ENCODE peak calls at places on chromosomes 6 and 20, in ten cellular contexts. One of them, this sample, is unnamed.

GRCh38 chr6:41560440-41561192 is 14.4 kb downstream of the FOXP4 start:
- DNase-seq in heart left ventricle: peak
- DNase-seq in NCI-H2171: no peak
- DNase-seq in stimulated activated CD8-positive, alpha-beta memory T cell treated with anti-CD3 and anti-CD28 coated beads, Interleukin-4, amount 100 ng/mL, for 4 hours: peak
- DNase-seq in MCF 10A: no peak
- DNase-seq in anterior cingulate cortex: no peak
- DNase-seq in SJSA1: no peak
- DNase-seq in sigmoid colon: peak
- DNase-seq in HEK293T: no peak
- DNase-seq in fibroblast of the aortic adventitia: peak
- DNase-seq in this sample: peak

GRCh38 chr20:62558779-62559178 is 83.0 kb upstream of the GATA5 start:
- DNase-seq in fibroblast of the aortic adventitia: no peak
- DNase-seq in MCF 10A: no peak
- DNase-seq in sigmoid colon: peak
- DNase-seq in NCI-H2171: no peak
- DNase-seq in stimulated activated CD8-positive, alpha-beta memory T cell treated with anti-CD3 and anti-CD28 coated beads, Interleukin-4, amount 100 ng/mL, for 4 hours: no peak
- DNase-seq in SJSA1: no peak
- DNase-seq in HEK293T: no peak
- DNase-seq in anterior cingulate cortex: no peak
- DNase-seq in heart left ventricle: peak
- DNase-seq in this sample: no peak

GRCh38 chr6:43243649-43244321 is 504 bp downstream of the TTBK1 start:
- DNase-seq in MCF 10A: no peak
- DNase-seq in stimulated activated CD8-positive, alpha-beta memory T cell treated with anti-CD3 and anti-CD28 coated beads, Interleukin-4, amount 100 ng/mL, for 4 hours: no peak
- DNase-seq in anterior cingulate cortex: no peak
- DNase-seq in heart left ventricle: no peak
- DNase-seq in SJSA1: no peak
- DNase-seq in HEK293T: no peak
- DNase-seq in sigmoid colon: no peak
- DNase-seq in NCI-H2171: no peak
- DNase-seq in fibroblast of the aortic adventitia: no peak
- DNase-seq in this sample: no peak

GRCh38 chr6:56370127-56370540 is 122.8 kb upstream of the COL21A1 start:
- DNase-seq in HEK293T: peak
- DNase-seq in stimulated activated CD8-positive, alpha-beta memory T cell treated with anti-CD3 and anti-CD28 coated beads, Interleukin-4, amount 100 ng/mL, for 4 hours: no peak
- DNase-seq in SJSA1: no peak
- DNase-seq in MCF 10A: peak
- DNase-seq in NCI-H2171: no peak
- DNase-seq in sigmoid colon: peak
- DNase-seq in fibroblast of the aortic adventitia: peak
- DNase-seq in heart left ventricle: peak
- DNase-seq in anterior cingulate cortex: no peak
- DNase-seq in this sample: no peak

GRCh38 chr6:17494177-17494576 is 100.8 kb downstream of the CAP2 start:
- DNase-seq in fibroblast of the aortic adventitia: no peak
- DNase-seq in NCI-H2171: no peak
- DNase-seq in MCF 10A: no peak
- DNase-seq in HEK293T: no peak
- DNase-seq in stimulated activated CD8-positive, alpha-beta memory T cell treated with anti-CD3 and anti-CD28 coated beads, Interleukin-4, amount 100 ng/mL, for 4 hours: no peak
- DNase-seq in anterior cingulate cortex: no peak
- DNase-seq in heart left ventricle: no peak
- DNase-seq in sigmoid colon: no peak
- DNase-seq in SJSA1: no peak
- DNase-seq in this sample: no peak

GRCh38 chr6:54244430-54244829 is 63.8 kb upstream of the TINAG start:
- DNase-seq in NCI-H2171: no peak
- DNase-seq in anterior cingulate cortex: no peak
- DNase-seq in sigmoid colon: no peak
- DNase-seq in fibroblast of the aortic adventitia: peak
- DNase-seq in heart left ventricle: no peak
- DNase-seq in stimulated activated CD8-positive, alpha-beta memory T cell treated with anti-CD3 and anti-CD28 coated beads, Interleukin-4, amount 100 ng/mL, for 4 hours: no peak
- DNase-seq in HEK293T: peak
- DNase-seq in MCF 10A: peak
- DNase-seq in SJSA1: peak
- DNase-seq in this sample: no peak

GRCh38 chr6:105763866-105764265 is 322.3 kb upstream of the PRDM1 start:
- DNase-seq in stimulated activated CD8-positive, alpha-beta memory T cell treated with anti-CD3 and anti-CD28 coated beads, Interleukin-4, amount 100 ng/mL, for 4 hours: no peak
- DNase-seq in SJSA1: no peak
- DNase-seq in anterior cingulate cortex: no peak
- DNase-seq in heart left ventricle: no peak
- DNase-seq in HEK293T: no peak
- DNase-seq in MCF 10A: no peak
- DNase-seq in NCI-H2171: no peak
- DNase-seq in sigmoid colon: no peak
- DNase-seq in fibroblast of the aortic adventitia: no peak
- DNase-seq in this sample: no peak

GRCh38 chr6:25560851-25561250 is 91.2 kb upstream of the SCGN start:
- DNase-seq in anterior cingulate cortex: no peak
- DNase-seq in fibroblast of the aortic adventitia: no peak
- DNase-seq in SJSA1: no peak
- DNase-seq in NCI-H2171: no peak
- DNase-seq in stimulated activated CD8-positive, alpha-beta memory T cell treated with anti-CD3 and anti-CD28 coated beads, Interleukin-4, amount 100 ng/mL, for 4 hours: no peak
- DNase-seq in HEK293T: no peak
- DNase-seq in sigmoid colon: no peak
- DNase-seq in heart left ventricle: no peak
- DNase-seq in MCF 10A: no peak
- DNase-seq in this sample: no peak

GRCh38 chr6:132971676-132972075 is 157.3 kb downstream of the RPS12 start:
- DNase-seq in anterior cingulate cortex: no peak
- DNase-seq in heart left ventricle: no peak
- DNase-seq in MCF 10A: no peak
- DNase-seq in HEK293T: no peak
- DNase-seq in sigmoid colon: no peak
- DNase-seq in fibroblast of the aortic adventitia: no peak
- DNase-seq in SJSA1: no peak
- DNase-seq in NCI-H2171: no peak
- DNase-seq in stimulated activated CD8-positive, alpha-beta memory T cell treated with anti-CD3 and anti-CD28 coated beads, Interleukin-4, amount 100 ng/mL, for 4 hours: no peak
- DNase-seq in this sample: no peak

GRCh38 chr20:51797357-51798025 is 4.8 kb downstream of the SALL4 start:
- DNase-seq in MCF 10A: no peak
- DNase-seq in anterior cingulate cortex: no peak
- DNase-seq in stimulated activated CD8-positive, alpha-beta memory T cell treated with anti-CD3 and anti-CD28 coated beads, Interleukin-4, amount 100 ng/mL, for 4 hours: no peak
- DNase-seq in HEK293T: peak
- DNase-seq in heart left ventricle: no peak
- DNase-seq in NCI-H2171: no peak
- DNase-seq in fibroblast of the aortic adventitia: peak
- DNase-seq in SJSA1: peak
- DNase-seq in sigmoid colon: no peak
- DNase-seq in this sample: no peak

GRCh38 chr20:25336561-25337422 is 53.8 kb downstream of the ABHD12 start:
- DNase-seq in fibroblast of the aortic adventitia: peak
- DNase-seq in NCI-H2171: no peak
- DNase-seq in SJSA1: no peak
- DNase-seq in MCF 10A: peak
- DNase-seq in sigmoid colon: no peak
- DNase-seq in heart left ventricle: no peak
- DNase-seq in anterior cingulate cortex: peak
- DNase-seq in stimulated activated CD8-positive, alpha-beta memory T cell treated with anti-CD3 and anti-CD28 coated beads, Interleukin-4, amount 100 ng/mL, for 4 hours: no peak
- DNase-seq in HEK293T: no peak
- DNase-seq in this sample: no peak

GRCh38 chr20:62969939-62970306 is 17.4 kb downstream of the SLC17A9 start:
- DNase-seq in HEK293T: no peak
- DNase-seq in stimulated activated CD8-positive, alpha-beta memory T cell treated with anti-CD3 and anti-CD28 coated beads, Interleukin-4, amount 100 ng/mL, for 4 hours: no peak
- DNase-seq in sigmoid colon: no peak
- DNase-seq in anterior cingulate cortex: no peak
- DNase-seq in SJSA1: no peak
- DNase-seq in heart left ventricle: no peak
- DNase-seq in fibroblast of the aortic adventitia: no peak
- DNase-seq in MCF 10A: no peak
- DNase-seq in NCI-H2171: no peak
- DNase-seq in this sample: no peak

GRCh38 chr6:54327631-54328030 is 19.4 kb downstream of the TINAG start:
- DNase-seq in stimulated activated CD8-positive, alpha-beta memory T cell treated with anti-CD3 and anti-CD28 coated beads, Interleukin-4, amount 100 ng/mL, for 4 hours: no peak
- DNase-seq in MCF 10A: no peak
- DNase-seq in NCI-H2171: no peak
- DNase-seq in heart left ventricle: no peak
- DNase-seq in SJSA1: no peak
- DNase-seq in anterior cingulate cortex: no peak
- DNase-seq in fibroblast of the aortic adventitia: peak
- DNase-seq in HEK293T: no peak
- DNase-seq in sigmoid colon: no peak
- DNase-seq in this sample: no peak

GRCh38 chr20:63325021-63325471 is 32.1 kb downstream of the COL20A1 start:
- DNase-seq in sigmoid colon: peak
- DNase-seq in NCI-H2171: no peak
- DNase-seq in SJSA1: no peak
- DNase-seq in MCF 10A: no peak
- DNase-seq in HEK293T: no peak
- DNase-seq in heart left ventricle: peak
- DNase-seq in stimulated activated CD8-positive, alpha-beta memory T cell treated with anti-CD3 and anti-CD28 coated beads, Interleukin-4, amount 100 ng/mL, for 4 hours: no peak
- DNase-seq in anterior cingulate cortex: no peak
- DNase-seq in fibroblast of the aortic adventitia: no peak
- DNase-seq in this sample: no peak

GRCh38 chr6:34317172-34317477 is 68.3 kb upstream of the SMIM29 start:
- DNase-seq in NCI-H2171: no peak
- DNase-seq in anterior cingulate cortex: no peak
- DNase-seq in heart left ventricle: no peak
- DNase-seq in stimulated activated CD8-positive, alpha-beta memory T cell treated with anti-CD3 and anti-CD28 coated beads, Interleukin-4, amount 100 ng/mL, for 4 hours: no peak
- DNase-seq in fibroblast of the aortic adventitia: no peak
- DNase-seq in HEK293T: no peak
- DNase-seq in MCF 10A: no peak
- DNase-seq in SJSA1: no peak
- DNase-seq in sigmoid colon: no peak
- DNase-seq in this sample: no peak

GRCh38 chr6:143542915-143543314 is 31.4 kb upstream of the FUCA2 start:
- DNase-seq in fibroblast of the aortic adventitia: no peak
- DNase-seq in MCF 10A: peak
- DNase-seq in heart left ventricle: no peak
- DNase-seq in NCI-H2171: no peak
- DNase-seq in stimulated activated CD8-positive, alpha-beta memory T cell treated with anti-CD3 and anti-CD28 coated beads, Interleukin-4, amount 100 ng/mL, for 4 hours: no peak
- DNase-seq in SJSA1: no peak
- DNase-seq in HEK293T: no peak
- DNase-seq in sigmoid colon: no peak
- DNase-seq in anterior cingulate cortex: no peak
- DNase-seq in this sample: no peak

GRCh38 chr6:98539669-98540207 is 294.6 kb upstream of the POU3F2 start:
- DNase-seq in sigmoid colon: no peak
- DNase-seq in anterior cingulate cortex: no peak
- DNase-seq in stimulated activated CD8-positive, alpha-beta memory T cell treated with anti-CD3 and anti-CD28 coated beads, Interleukin-4, amount 100 ng/mL, for 4 hours: no peak
- DNase-seq in HEK293T: peak
- DNase-seq in NCI-H2171: no peak
- DNase-seq in heart left ventricle: no peak
- DNase-seq in MCF 10A: no peak
- DNase-seq in fibroblast of the aortic adventitia: no peak
- DNase-seq in SJSA1: no peak
- DNase-seq in this sample: no peak

GRCh38 chr20:23425129-23425528 is 3.8 kb upstream of the NAPB start:
- DNase-seq in sigmoid colon: no peak
- DNase-seq in stimulated activated CD8-positive, alpha-beta memory T cell treated with anti-CD3 and anti-CD28 coated beads, Interleukin-4, amount 100 ng/mL, for 4 hours: no peak
- DNase-seq in HEK293T: no peak
- DNase-seq in fibroblast of the aortic adventitia: no peak
- DNase-seq in NCI-H2171: no peak
- DNase-seq in anterior cingulate cortex: no peak
- DNase-seq in MCF 10A: no peak
- DNase-seq in SJSA1: no peak
- DNase-seq in heart left ventricle: no peak
- DNase-seq in this sample: no peak

GRCh38 chr6:36836091-36836770 is 3.0 kb downstream of the CPNE5 start:
- DNase-seq in heart left ventricle: no peak
- DNase-seq in HEK293T: no peak
- DNase-seq in SJSA1: no peak
- DNase-seq in MCF 10A: no peak
- DNase-seq in fibroblast of the aortic adventitia: no peak
- DNase-seq in NCI-H2171: no peak
- DNase-seq in anterior cingulate cortex: no peak
- DNase-seq in stimulated activated CD8-positive, alpha-beta memory T cell treated with anti-CD3 and anti-CD28 coated beads, Interleukin-4, amount 100 ng/mL, for 4 hours: no peak
- DNase-seq in sigmoid colon: no peak
- DNase-seq in this sample: no peak

GRCh38 chr20:9311132-9311531 is 203.3 kb upstream of the LAMP5 start:
- DNase-seq in HEK293T: no peak
- DNase-seq in sigmoid colon: no peak
- DNase-seq in MCF 10A: no peak
- DNase-seq in fibroblast of the aortic adventitia: peak
- DNase-seq in SJSA1: peak
- DNase-seq in anterior cingulate cortex: no peak
- DNase-seq in stimulated activated CD8-positive, alpha-beta memory T cell treated with anti-CD3 and anti-CD28 coated beads, Interleukin-4, amount 100 ng/mL, for 4 hours: no peak
- DNase-seq in heart left ventricle: no peak
- DNase-seq in NCI-H2171: no peak
- DNase-seq in this sample: no peak

GRCh38 chr20:61957961-61958715 is 107.5 kb downstream of the TAF4 start:
- DNase-seq in fibroblast of the aortic adventitia: no peak
- DNase-seq in heart left ventricle: no peak
- DNase-seq in stimulated activated CD8-positive, alpha-beta memory T cell treated with anti-CD3 and anti-CD28 coated beads, Interleukin-4, amount 100 ng/mL, for 4 hours: no peak
- DNase-seq in anterior cingulate cortex: no peak
- DNase-seq in SJSA1: no peak
- DNase-seq in sigmoid colon: peak
- DNase-seq in HEK293T: no peak
- DNase-seq in NCI-H2171: no peak
- DNase-seq in MCF 10A: no peak
- DNase-seq in this sample: peak

GRCh38 chr20:53739799-53740785 is 146.5 kb upstream of the ZNF217 start:
- DNase-seq in SJSA1: peak
- DNase-seq in sigmoid colon: no peak
- DNase-seq in stimulated activated CD8-positive, alpha-beta memory T cell treated with anti-CD3 and anti-CD28 coated beads, Interleukin-4, amount 100 ng/mL, for 4 hours: no peak
- DNase-seq in heart left ventricle: no peak
- DNase-seq in MCF 10A: no peak
- DNase-seq in HEK293T: no peak
- DNase-seq in NCI-H2171: peak
- DNase-seq in fibroblast of the aortic adventitia: no peak
- DNase-seq in anterior cingulate cortex: no peak
- DNase-seq in this sample: no peak

GRCh38 chr6:1946583-1946982 is 298.8 kb downstream of the GMDS start:
- DNase-seq in MCF 10A: peak
- DNase-seq in sigmoid colon: no peak
- DNase-seq in fibroblast of the aortic adventitia: no peak
- DNase-seq in heart left ventricle: no peak
- DNase-seq in NCI-H2171: no peak
- DNase-seq in anterior cingulate cortex: no peak
- DNase-seq in stimulated activated CD8-positive, alpha-beta memory T cell treated with anti-CD3 and anti-CD28 coated beads, Interleukin-4, amount 100 ng/mL, for 4 hours: no peak
- DNase-seq in HEK293T: no peak
- DNase-seq in SJSA1: no peak
- DNase-seq in this sample: no peak

GRCh38 chr20:23311932-23312331 is 38.7 kb upstream of the NXT1 start:
- DNase-seq in fibroblast of the aortic adventitia: no peak
- DNase-seq in heart left ventricle: no peak
- DNase-seq in NCI-H2171: no peak
- DNase-seq in stimulated activated CD8-positive, alpha-beta memory T cell treated with anti-CD3 and anti-CD28 coated beads, Interleukin-4, amount 100 ng/mL, for 4 hours: no peak
- DNase-seq in HEK293T: no peak
- DNase-seq in anterior cingulate cortex: no peak
- DNase-seq in SJSA1: no peak
- DNase-seq in sigmoid colon: no peak
- DNase-seq in MCF 10A: no peak
- DNase-seq in this sample: no peak

GRCh38 chr6:41894366-41895299 is 542 bp downstream of the USP49 start:
- DNase-seq in anterior cingulate cortex: peak
- DNase-seq in stimulated activated CD8-positive, alpha-beta memory T cell treated with anti-CD3 and anti-CD28 coated beads, Interleukin-4, amount 100 ng/mL, for 4 hours: peak
- DNase-seq in sigmoid colon: no peak
- DNase-seq in HEK293T: peak
- DNase-seq in SJSA1: peak
- DNase-seq in NCI-H2171: peak
- DNase-seq in MCF 10A: no peak
- DNase-seq in heart left ventricle: no peak
- DNase-seq in fibroblast of the aortic adventitia: no peak
- DNase-seq in this sample: no peak

This sample was measured in spleen.